ENCODE peak calls at places on chromosomes 2 and 18, in six cellular contexts. One of them, this sample, is unnamed.

GRCh38 chr2:97005353-97005752 is 19.0 kb upstream of the FAM178B start:
- DNase-seq in activated naive CD4-positive, alpha-beta T cell treated with Interleukin-2 at 50 U/mL for 16 hours: no peak
- DNase-seq in SHP77 treated with DMSO at 0.1 percent for 48 hours: no peak
- DNase-seq in HFFc6: no peak
- DNase-seq in AG04450: no peak
- DNase-seq in lower lobe of right lung: no peak
- DNase-seq in this sample: no peak

GRCh38 chr18:49006641-49007136 is 55.9 kb upstream of the SMAD7 start:
- DNase-seq in activated naive CD4-positive, alpha-beta T cell treated with Interleukin-2 at 50 U/mL for 16 hours: no peak
- DNase-seq in SHP77 treated with DMSO at 0.1 percent for 48 hours: no peak
- DNase-seq in HFFc6: no peak
- DNase-seq in AG04450: no peak
- DNase-seq in lower lobe of right lung: no peak
- DNase-seq in this sample: no peak

GRCh38 chr2:56587456-56587855 is 403.7 kb downstream of the CCDC85A start:
- DNase-seq in activated naive CD4-positive, alpha-beta T cell treated with Interleukin-2 at 50 U/mL for 16 hours: no peak
- DNase-seq in SHP77 treated with DMSO at 0.1 percent for 48 hours: no peak
- DNase-seq in HFFc6: no peak
- DNase-seq in AG04450: no peak
- DNase-seq in lower lobe of right lung: no peak
- DNase-seq in this sample: no peak

GRCh38 chr2:191270303-191271178 is 25.3 kb downstream of the MYO1B start:
- DNase-seq in activated naive CD4-positive, alpha-beta T cell treated with Interleukin-2 at 50 U/mL for 16 hours: no peak
- DNase-seq in SHP77 treated with DMSO at 0.1 percent for 48 hours: no peak
- DNase-seq in HFFc6: no peak
- DNase-seq in AG04450: no peak
- DNase-seq in lower lobe of right lung: no peak
- DNase-seq in this sample: no peak

GRCh38 chr2:63054812-63055509 is 4.3 kb downstream of the OTX1 start:
- DNase-seq in activated naive CD4-positive, alpha-beta T cell treated with Interleukin-2 at 50 U/mL for 16 hours: no peak
- DNase-seq in SHP77 treated with DMSO at 0.1 percent for 48 hours: no peak
- DNase-seq in HFFc6: no peak
- DNase-seq in AG04450: no peak
- DNase-seq in lower lobe of right lung: no peak
- DNase-seq in this sample: no peak

GRCh38 chr2:100257939-100258338 is 64.4 kb downstream of the LONRF2 start:
- DNase-seq in activated naive CD4-positive, alpha-beta T cell treated with Interleukin-2 at 50 U/mL for 16 hours: no peak
- DNase-seq in SHP77 treated with DMSO at 0.1 percent for 48 hours: no peak
- DNase-seq in HFFc6: peak; percentile 28
- DNase-seq in AG04450: no peak
- DNase-seq in lower lobe of right lung: no peak
- DNase-seq in this sample: no peak

GRCh38 chr2:74020717-74021406 is 36.2 kb downstream of the TET3 start:
- DNase-seq in activated naive CD4-positive, alpha-beta T cell treated with Interleukin-2 at 50 U/mL for 16 hours: no peak
- DNase-seq in SHP77 treated with DMSO at 0.1 percent for 48 hours: no peak
- DNase-seq in HFFc6: no peak
- DNase-seq in AG04450: no peak
- DNase-seq in lower lobe of right lung: peak; percentile 62
- DNase-seq in this sample: no peak

GRCh38 chr18:26978812-26979341 is 113.4 kb upstream of the AQP4 start:
- DNase-seq in activated naive CD4-positive, alpha-beta T cell treated with Interleukin-2 at 50 U/mL for 16 hours: no peak
- DNase-seq in SHP77 treated with DMSO at 0.1 percent for 48 hours: no peak
- DNase-seq in HFFc6: no peak
- DNase-seq in AG04450: no peak
- DNase-seq in lower lobe of right lung: no peak
- DNase-seq in this sample: no peak

GRCh38 chr18:49319590-49319989 is 140.9 kb downstream of the DYM start:
- DNase-seq in activated naive CD4-positive, alpha-beta T cell treated with Interleukin-2 at 50 U/mL for 16 hours: no peak
- DNase-seq in SHP77 treated with DMSO at 0.1 percent for 48 hours: no peak
- DNase-seq in HFFc6: no peak
- DNase-seq in AG04450: no peak
- DNase-seq in lower lobe of right lung: no peak
- DNase-seq in this sample: no peak

GRCh38 chr2:191515536-191515935 is 162.4 kb upstream of the NABP1 start:
- DNase-seq in activated naive CD4-positive, alpha-beta T cell treated with Interleukin-2 at 50 U/mL for 16 hours: no peak
- DNase-seq in SHP77 treated with DMSO at 0.1 percent for 48 hours: no peak
- DNase-seq in HFFc6: no peak
- DNase-seq in AG04450: no peak
- DNase-seq in lower lobe of right lung: no peak
- DNase-seq in this sample: no peak

GRCh38 chr2:31765078-31765835 is 184.5 kb upstream of the SRD5A2 start:
- DNase-seq in activated naive CD4-positive, alpha-beta T cell treated with Interleukin-2 at 50 U/mL for 16 hours: no peak
- DNase-seq in SHP77 treated with DMSO at 0.1 percent for 48 hours: no peak
- DNase-seq in HFFc6: no peak
- DNase-seq in AG04450: no peak
- DNase-seq in lower lobe of right lung: no peak
- DNase-seq in this sample: no peak

GRCh38 chr2:233023761-233024410 is 8.6 kb upstream of the NEU2 start:
- DNase-seq in activated naive CD4-positive, alpha-beta T cell treated with Interleukin-2 at 50 U/mL for 16 hours: no peak
- DNase-seq in SHP77 treated with DMSO at 0.1 percent for 48 hours: no peak
- DNase-seq in HFFc6: no peak
- DNase-seq in AG04450: no peak
- DNase-seq in lower lobe of right lung: no peak
- DNase-seq in this sample: no peak

GRCh38 chr2:111100765-111101162 is 19.9 kb upstream of the BCL2L11 start:
- DNase-seq in activated naive CD4-positive, alpha-beta T cell treated with Interleukin-2 at 50 U/mL for 16 hours: peak; percentile 20
- DNase-seq in SHP77 treated with DMSO at 0.1 percent for 48 hours: no peak
- DNase-seq in HFFc6: no peak
- DNase-seq in AG04450: no peak
- DNase-seq in lower lobe of right lung: no peak
- DNase-seq in this sample: peak; percentile 38

This sample was measured in activated CD4-positive, alpha-beta memory T cell treated with anti-CD3 and anti-CD28 coated beads, Interleukin-2, amount 10 ng/mL, durations not matched to agents 7 days and 5 days.